ENCODE peak calls at places on chromosomes 1 and 21, in seven cellular contexts. G is psoas muscle, H is lower lobe of right lung, K is Panc1, Q is cardiac muscle cell, W is BE2C, P is pancreas. Z is an unnamed sample.

GRCh38 chr1:110100335-110100734 is 11.9 kb upstream of the UBL4B start:
- DNase-seq in G (no peak), H (no peak), K (no peak), Q (no peak), W (no peak), P (no peak), Z (no peak)

GRCh38 chr1:114558548-114558947 is 22.9 kb downstream of the BCAS2 start:
- DNase-seq in G (no peak), H (no peak), K (no peak), Q (peak; percentile 10), W (no peak), P (no peak), Z (no peak)

GRCh38 chr1:8302181-8302681 is 15.7 kb upstream of the SLC45A1 start:
- DNase-seq in G (no peak), H (no peak), K (peak; percentile 74), Q (no peak), W (no peak), P (no peak), Z (no peak)

GRCh38 chr21:37921091-37921490 is 4.8 kb upstream of the KCNJ6 start:
- DNase-seq in G (no peak), H (no peak), K (no peak), Q (no peak), W (no peak), P (no peak), Z (peak; percentile 84)

GRCh38 chr1:43058545-43059360 is 100.1 kb upstream of the SLC2A1 start:
- DNase-seq in G (no peak), H (no peak), K (no peak), Q (peak; percentile 38), W (peak; percentile 67), P (no peak), Z (no peak)

GRCh38 chr21:37675202-37675801 is 241.0 kb downstream of the KCNJ6 start:
- DNase-seq in G (peak; percentile 62), H (peak; percentile 78), K (no peak), Q (peak; percentile 82), W (peak; percentile 75), P (peak; percentile 91), Z (no peak)

GRCh38 chr1:178646821-178647220 is 78.2 kb upstream of the RALGPS2 start:
- DNase-seq in G (no peak), H (no peak), K (no peak), Q (no peak), W (no peak), P (no peak), Z (no peak)

GRCh38 chr1:163472267-163472666 is 150.5 kb downstream of the NUF2 start:
- DNase-seq in G (no peak), H (no peak), K (no peak), Q (no peak), W (no peak), P (no peak), Z (peak; percentile 61)

GRCh38 chr1:80640978-80641377 is 1159.8 kb upstream of the ADGRL2 start:
- DNase-seq in G (no peak), H (no peak), K (no peak), Q (no peak), W (no peak), P (no peak), Z (no peak)

GRCh38 chr1:83856381-83856780 is 142.6 kb downstream of the TTLL7 start:
- DNase-seq in G (no peak), H (no peak), K (no peak), Q (no peak), W (no peak), P (no peak), Z (no peak)

GRCh38 chr1:89622895-89623294 is 10.0 kb upstream of the LRRC8C start:
- DNase-seq in G (no peak), H (no peak), K (no peak), Q (no peak), W (no peak), P (no peak), Z (no peak)

GRCh38 chr1:197696372-197696771 is 78.9 kb downstream of the DENND1B start:
- DNase-seq in G (no peak), H (no peak), K (no peak), Q (no peak), W (no peak), P (no peak), Z (no peak)

GRCh38 chr1:184822267-184822666 is 67.6 kb upstream of the EDEM3 start:
- DNase-seq in G (no peak), H (no peak), K (no peak), Q (no peak), W (no peak), P (no peak), Z (no peak)

GRCh38 chr1:222813866-222814535 is 838 bp upstream of the DISP1 start:
- DNase-seq in G (no peak), H (no peak), K (no peak), Q (no peak), W (no peak), P (no peak), Z (no peak)

GRCh38 chr1:25148673-25149300 is 83.5 kb downstream of the SYF2 start:
- DNase-seq in G (no peak), H (no peak), K (peak; percentile 7), Q (no peak), W (no peak), P (no peak), Z (no peak)

GRCh38 chr21:46634427-46634826 is 1.0 kb upstream of the PRMT2 start:
- DNase-seq in G (no peak), H (no peak), K (no peak), Q (no peak), W (no peak), P (no peak), Z (no peak)

GRCh38 chr1:36306210-36306901 is at the start of gene SH3D21:
- DNase-seq in G (peak; percentile 49), H (peak; percentile 81), K (no peak), Q (peak; percentile 86), W (peak; percentile 15), P (peak; percentile 78), Z (no peak)

GRCh38 chr1:29502901-29503300 is 266.6 kb downstream of the PTPRU start:
- DNase-seq in G (no peak), H (no peak), K (no peak), Q (no peak), W (no peak), P (peak; percentile 14), Z (no peak)

GRCh38 chr1:164602142-164602429 is 43.1 kb downstream of the PBX1 start:
- DNase-seq in G (no peak), H (peak; percentile 65), K (no peak), Q (no peak), W (no peak), P (no peak), Z (no peak)

GRCh38 chr1:22024485-22025367 is 23.3 kb downstream of the CELA3A start:
- DNase-seq in G (peak; percentile 58), H (peak; percentile 68), K (no peak), Q (peak; percentile 85), W (peak; percentile 67), P (no peak), Z (no peak)

GRCh38 chr1:211951856-211952255 is 83.5 kb downstream of the INTS7 start:
- DNase-seq in G (no peak), H (no peak), K (peak; percentile 81), Q (no peak), W (no peak), P (no peak), Z (peak; percentile 91)

GRCh38 chr1:182175340-182176068 is 114.0 kb upstream of the ZNF648 start:
- DNase-seq in G (no peak), H (peak; percentile 64), K (no peak), Q (no peak), W (no peak), P (no peak), Z (no peak)

GRCh38 chr1:162587347-162587746 is 25.8 kb downstream of the UAP1 start:
- DNase-seq in G (no peak), H (no peak), K (no peak), Q (no peak), W (no peak), P (no peak), Z (no peak)

GRCh38 chr21:27803571-27803970 is 836.7 kb upstream of the ADAMTS5 start:
- DNase-seq in G (no peak), H (no peak), K (no peak), Q (no peak), W (no peak), P (no peak), Z (no peak)

GRCh38 chr1:20105856-20106255 is 13.5 kb downstream of the PLA2G2D start:
- DNase-seq in G (no peak), H (no peak), K (no peak), Q (no peak), W (no peak), P (no peak), Z (no peak)

GRCh38 chr1:25549273-25550154 is 6.1 kb downstream of the LDLRAP1 start:
- DNase-seq in G (no peak), H (peak; percentile 65), K (no peak), Q (no peak), W (no peak), P (no peak), Z (peak; percentile 85)

GRCh38 chr1:169707917-169708604 is 3.4 kb downstream of the SELL start:
- DNase-seq in G (no peak), H (no peak), K (no peak), Q (no peak), W (no peak), P (no peak), Z (no peak)

GRCh38 chr1:77413541-77414335 is 131.9 kb downstream of the AK5 start:
- DNase-seq in G (no peak), H (no peak), K (no peak), Q (no peak), W (no peak), P (no peak), Z (no peak)

GRCh38 chr1:204123376-204123775 is 28.5 kb downstream of the ETNK2 start:
- DNase-seq in G (no peak), H (no peak), K (no peak), Q (no peak), W (no peak), P (no peak), Z (no peak)
- TF ChIP-seq CTCF in G (peak; percentile 7), H (peak; percentile 34), K (no peak), Q (peak; percentile 39), W (peak; percentile 41), P (no peak), Z (peak; percentile 38)

GRCh38 chr1:85799734-85800133 is 91.5 kb upstream of the ZNHIT6 start:
- DNase-seq in G (no peak), H (no peak), K (no peak), Q (no peak), W (no peak), P (no peak), Z (no peak)

GRCh38 chr1:85806236-85806965 is 98.2 kb upstream of the ZNHIT6 start:
- DNase-seq in G (no peak), H (no peak), K (no peak), Q (no peak), W (no peak), P (no peak), Z (no peak)

GRCh38 chr1:85801520-85801919 is 93.3 kb upstream of the ZNHIT6 start:
- DNase-seq in G (no peak), H (no peak), K (peak; percentile 32), Q (no peak), W (no peak), P (no peak), Z (no peak)
- H3K36me3 ChIP-seq in G (no peaks in the 10 kb centered on the region), H (no peaks in the 10 kb centered on the region), K (no peaks in the 10 kb centered on the region), Q (no peaks in the 10 kb centered on the region), W (no peaks in the 10 kb centered on the region), P (no peaks in the 10 kb centered on the region), Z (no peaks in the 10 kb centered on the region)

GRCh38 chr1:226571901-226572300 is 23.3 kb downstream of the STUM start:
- DNase-seq in G (no peak), H (no peak), K (no peak), Q (no peak), W (no peak), P (peak; percentile 1), Z (no peak)
- TF ChIP-seq CTCF in G (no peak), H (no peak), K (no peak), Q (no peak), W (no peak), P (no peak), Z (no peak)

GRCh38 chr1:214657299-214657698 is 54.3 kb downstream of the CENPF start:
- DNase-seq in G (no peak), H (no peak), K (no peak), Q (no peak), W (no peak), P (no peak), Z (no peak)
- H3K36me3 ChIP-seq in G (no peaks in the 10 kb centered on the region), H (no peaks in the 10 kb centered on the region), K (peaks cover 77% of the 10 kb centered on the region), Q (peaks cover 8% of the 10 kb centered on the region), W (peaks cover 96% of the 10 kb centered on the region), P (no peaks in the 10 kb centered on the region), Z (no peaks in the 10 kb centered on the region)

Z was measured in kidney epithelial cell.